ENCODE peak calls at places on chromosomes 13 and 19, in four cellular contexts. C is K562, P is HL-60, J is GM12878. E is an unnamed sample.

GRCh38 chr13:95502216-95502615 is 50.3 kb upstream of the CLDN10 start:
- DNase-seq in C (no peak), P (no peak), J (no peak), E (no peak)

GRCh38 chr19:29664753-29665214 is 477 bp upstream of the PLEKHF1 start:
- DNase-seq in C (no peak), P (no peak), J (no peak), E (no peak)

GRCh38 chr19:57269515-57270250 is 10.6 kb upstream of the ZNF460 start:
- DNase-seq in C (no peak), P (no peak), J (peak; percentile 60), E (no peak)

GRCh38 chr13:98155475-98156111 is 12.7 kb downstream of the FARP1 start:
- DNase-seq in C (no peak), P (no peak), J (no peak), E (no peak)

GRCh38 chr13:81658598-81659370 is 1317.9 kb upstream of the SPRY2 start:
- DNase-seq in C (no peak), P (no peak), J (no peak), E (no peak)

GRCh38 chr19:4436231-4436630 is 21.4 kb downstream of the UBXN6 start:
- DNase-seq in C (no peak), P (no peak), J (no peak), E (no peak)

GRCh38 chr19:38039966-38040365 is 133.0 kb downstream of the SIPA1L3 start:
- DNase-seq in C (no peak), P (no peak), J (no peak), E (no peak)

GRCh38 chr13:36549771-36550170 is 117.5 kb downstream of the CCNA1 start:
- DNase-seq in C (no peak), P (no peak), J (no peak), E (no peak)

GRCh38 chr13:44732503-44733098 is 156.5 kb upstream of the TSC22D1 start:
- DNase-seq in C (no peak), P (no peak), J (no peak), E (no peak)

GRCh38 chr13:98384739-98385138 is 192.2 kb downstream of the STK24 start:
- DNase-seq in C (no peak), P (no peak), J (no peak), E (no peak)

GRCh38 chr19:35268546-35269424 is at the start of gene USF2:
- DNase-seq in C (peak; percentile 81), P (no peak), J (no peak), E (peak; percentile 78)

GRCh38 chr13:79228972-79229371 is 177.1 kb downstream of the RBM26 start:
- DNase-seq in C (no peak), P (no peak), J (no peak), E (no peak)

GRCh38 chr13:22800726-22801401 is 379.9 kb upstream of the SGCG start:
- DNase-seq in C (no peak), P (peak; percentile 28), J (peak; percentile 12), E (no peak)

GRCh38 chr13:38630780-38631179 is 56.1 kb upstream of the FREM2 start:
- DNase-seq in C (no peak), P (no peak), J (no peak), E (no peak)

GRCh38 chr19:13014101-13014920 is 19.0 kb downstream of the NFIX start:
- DNase-seq in C (no peak), P (no peak), J (no peak), E (no peak)

GRCh38 chr19:14954071-14954655 is 12.9 kb downstream of the OR7C2 start:
- DNase-seq in C (peak; percentile 83), P (no peak), J (no peak), E (no peak)

GRCh38 chr19:37999309-38000213 is 92.6 kb downstream of the SIPA1L3 start:
- DNase-seq in C (no peak), P (no peak), J (no peak), E (no peak)

GRCh38 chr19:8269724-8270123 is 38.4 kb downstream of the CD320 start:
- DNase-seq in C (no peak), P (no peak), J (no peak), E (no peak)

GRCh38 chr13:26132756-26133155 is 80.9 kb upstream of the SHISA2 start:
- DNase-seq in C (no peak), P (no peak), J (no peak), E (no peak)

GRCh38 chr13:98482476-98483444 is 94.1 kb downstream of the STK24 start:
- DNase-seq in C (no peak), P (no peak), J (no peak), E (no peak)

GRCh38 chr13:76286178-76286577 is 600.0 kb downstream of the KCTD12 start:
- DNase-seq in C (no peak), P (no peak), J (no peak), E (no peak)

GRCh38 chr13:100234006-100234405 is 145.1 kb downstream of the PCCA start:
- DNase-seq in C (no peak), P (no peak), J (no peak), E (no peak)

GRCh38 chr13:114142640-114143490 is 10.4 kb upstream of the RASA3 start:
- DNase-seq in C (peak; percentile 34), P (no peak), J (no peak), E (no peak)

GRCh38 chr19:15161028-15161984 is 39.5 kb downstream of the NOTCH3 start:
- DNase-seq in C (peak; percentile 55), P (no peak), J (no peak), E (peak; percentile 66)

GRCh38 chr13:41564046-41564445 is 106.7 kb downstream of the RGCC start:
- DNase-seq in C (no peak), P (no peak), J (no peak), E (no peak)

GRCh38 chr13:50914848-50915247 is 5.3 kb downstream of the RNASEH2B start:
- DNase-seq in C (no peak), P (no peak), J (no peak), E (no peak)

GRCh38 chr13:60226507-60226906 is 62.8 kb upstream of the DIAPH3 start:
- DNase-seq in C (peak; percentile 8), P (no peak), J (no peak), E (no peak)

GRCh38 chr19:46574533-46574932 is 26.6 kb upstream of the CALM3 start:
- DNase-seq in C (no peak), P (no peak), J (no peak), E (no peak)

GRCh38 chr13:108566413-108567170 is 62.8 kb upstream of the MYO16 start:
- DNase-seq in C (no peak), P (no peak), J (no peak), E (no peak)

GRCh38 chr13:45872574-45872973 is 21.0 kb upstream of the SIAH3 start:
- DNase-seq in C (no peak), P (no peak), J (no peak), E (no peak)

GRCh38 chr13:99527346-99527745 is 26.1 kb downstream of the TM9SF2 start:
- DNase-seq in C (no peak), P (no peak), J (no peak), E (no peak)

GRCh38 chr19:27652796-27653195 is 1560.2 kb downstream of the UQCRFS1 start:
- DNase-seq in C (no peak), P (no peak), J (no peak), E (no peak)

DNA sequence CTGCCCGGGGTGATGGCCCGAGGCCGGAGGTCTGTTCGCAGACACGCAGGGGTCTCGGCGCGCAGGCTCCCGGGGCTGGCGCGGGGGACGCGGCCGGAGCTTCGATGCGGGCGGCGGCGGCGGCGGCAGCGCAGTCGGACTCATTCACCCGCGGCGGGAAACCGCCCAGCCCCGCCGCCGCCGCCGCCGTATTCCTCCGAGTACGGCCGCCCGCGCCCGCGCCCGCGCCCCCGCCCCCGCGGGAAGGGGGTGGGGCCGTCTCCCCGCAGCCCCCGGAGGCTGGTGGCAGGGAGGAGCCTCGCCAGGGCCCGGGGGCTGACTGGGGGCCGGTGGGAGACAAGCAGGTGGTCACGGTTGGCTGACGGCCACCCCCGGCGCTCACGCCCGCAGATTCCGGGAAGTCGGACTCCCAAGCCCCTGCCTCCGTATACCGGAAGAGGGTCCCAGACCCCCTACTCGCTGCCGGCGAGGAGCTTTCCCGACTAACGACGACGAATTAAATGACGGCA is at the start of gene C2CD4C:
- DNase-seq in C (peak; percentile 81), P (no peak), J (no peak), E (no peak)
- TF ChIP-seq SPI1 in C (no peak), P (no peak), J (no peak), E (no peak)

GRCh38 chr19:6021878-6022569 is 44.1 kb upstream of the RANBP3 start:
- DNase-seq in C (peak; percentile 85), P (peak; percentile 31), J (peak; percentile 17), E (peak; percentile 86)
- TF ChIP-seq SPI1 in C (no peak), P (no peak), J (no peak), E (no peak)

GRCh38 chr19:51001495-51001894 is at the start of gene KLK8:
- DNase-seq in C (no peak), P (no peak), J (no peak), E (no peak)
- TF ChIP-seq SPI1 in C (no peak), P (no peak), J (no peak), E (no peak)

DNA sequence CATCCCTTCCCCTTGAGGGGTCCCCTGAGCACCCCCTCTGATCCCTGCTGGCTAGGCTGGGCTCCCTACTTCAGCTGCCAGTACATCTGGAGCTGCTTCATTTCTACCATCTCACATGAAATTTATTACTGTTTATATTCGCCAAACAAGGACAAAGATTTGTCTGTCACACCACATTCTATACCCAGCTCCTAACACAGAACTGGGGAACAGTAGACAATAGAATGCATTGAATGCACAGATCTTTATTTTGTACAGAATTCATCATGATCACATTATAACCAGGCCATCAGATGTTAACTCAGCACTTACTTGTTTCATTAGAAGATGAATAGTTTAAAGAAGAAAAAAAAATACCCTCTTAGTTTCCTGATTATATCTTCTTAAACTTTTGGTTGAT is 159.4 kb downstream of the KLF5 start:
- DNase-seq in C (no peak), P (no peak), J (no peak), E (no peak)
- TF ChIP-seq SPI1 in C (no peak), P (no peak), J (no peak), E (no peak)

DNA sequence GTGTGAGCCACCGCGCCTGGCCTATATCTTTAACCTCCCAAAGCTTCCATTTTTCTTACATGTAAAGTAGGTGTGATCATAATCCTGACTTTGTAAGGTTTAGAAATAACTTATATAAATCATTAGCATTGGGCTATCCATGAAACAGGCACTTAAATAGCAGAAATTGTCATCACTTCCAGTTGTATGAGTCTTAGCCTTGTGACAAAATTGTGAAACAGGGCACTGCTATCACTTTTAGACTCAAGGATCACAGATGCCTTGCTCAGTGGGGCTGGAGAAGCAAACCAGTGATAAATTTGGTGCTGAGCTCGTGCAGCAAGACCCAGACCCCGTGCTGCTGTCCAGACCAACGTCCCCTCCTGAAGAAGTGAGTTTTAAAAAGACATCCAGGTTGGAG is 209.7 kb downstream of the KATNAL1 start:
- DNase-seq in C (no peak), P (no peak), J (no peak), E (no peak)
- TF ChIP-seq SPI1 in C (no peak), P (no peak), J (no peak), E (no peak)